ENCODE peak calls at places on chromosomes 5 and 9, in six cellular contexts. One of them, this sample, is unnamed.

GRCh38 chr9:84174486-84174885 is 166.1 kb downstream of the SLC28A3 start:
- DNase-seq in lower lobe of right lung: no peak
- DNase-seq in CD4-positive, CD25-positive, alpha-beta regulatory T cell: peak; percentile 3
- DNase-seq in psoas muscle: no peak
- DNase-seq in transverse colon: no peak
- DNase-seq in SJSA1: no peak
- DNase-seq in this sample: no peak

GRCh38 chr9:132210472-132211145 is 48.8 kb downstream of the NTNG2 start:
- DNase-seq in psoas muscle: no peak
- DNase-seq in lower lobe of right lung: no peak
- DNase-seq in SJSA1: no peak
- DNase-seq in CD4-positive, CD25-positive, alpha-beta regulatory T cell: no peak
- DNase-seq in transverse colon: no peak
- DNase-seq in this sample: no peak

GRCh38 chr5:92102313-92102712 is 719.2 kb upstream of the ARRDC3 start:
- DNase-seq in psoas muscle: no peak
- DNase-seq in CD4-positive, CD25-positive, alpha-beta regulatory T cell: no peak
- DNase-seq in lower lobe of right lung: no peak
- DNase-seq in transverse colon: no peak
- DNase-seq in SJSA1: no peak
- DNase-seq in this sample: no peak

GRCh38 chr5:174428895-174429294 is 295.5 kb upstream of the MSX2 start:
- DNase-seq in SJSA1: no peak
- DNase-seq in CD4-positive, CD25-positive, alpha-beta regulatory T cell: no peak
- DNase-seq in lower lobe of right lung: no peak
- DNase-seq in psoas muscle: no peak
- DNase-seq in transverse colon: no peak
- DNase-seq in this sample: no peak

GRCh38 chr9:74838351-74838750 is 49.4 kb downstream of the TRPM6 start:
- DNase-seq in transverse colon: no peak
- DNase-seq in CD4-positive, CD25-positive, alpha-beta regulatory T cell: no peak
- DNase-seq in psoas muscle: no peak
- DNase-seq in SJSA1: no peak
- DNase-seq in lower lobe of right lung: no peak
- DNase-seq in this sample: no peak

GRCh38 chr5:10077721-10078551 is 171.8 kb downstream of the ATPSCKMT start:
- DNase-seq in SJSA1: no peak
- DNase-seq in lower lobe of right lung: no peak
- DNase-seq in psoas muscle: no peak
- DNase-seq in transverse colon: no peak
- DNase-seq in CD4-positive, CD25-positive, alpha-beta regulatory T cell: no peak
- DNase-seq in this sample: no peak

GRCh38 chr5:154176191-154176590 is 14.3 kb upstream of the GALNT10 start:
- DNase-seq in psoas muscle: no peak
- DNase-seq in lower lobe of right lung: no peak
- DNase-seq in SJSA1: no peak
- DNase-seq in CD4-positive, CD25-positive, alpha-beta regulatory T cell: no peak
- DNase-seq in transverse colon: no peak
- DNase-seq in this sample: peak; percentile 34

GRCh38 chr5:135504376-135504775 is 31.4 kb downstream of the NEUROG1 start:
- DNase-seq in CD4-positive, CD25-positive, alpha-beta regulatory T cell: no peak
- DNase-seq in psoas muscle: no peak
- DNase-seq in transverse colon: no peak
- DNase-seq in lower lobe of right lung: no peak
- DNase-seq in SJSA1: no peak
- DNase-seq in this sample: no peak

GRCh38 chr9:104247899-104248460 is 153.9 kb downstream of the SMC2 start:
- DNase-seq in lower lobe of right lung: no peak
- DNase-seq in transverse colon: no peak
- DNase-seq in psoas muscle: no peak
- DNase-seq in CD4-positive, CD25-positive, alpha-beta regulatory T cell: no peak
- DNase-seq in SJSA1: no peak
- DNase-seq in this sample: no peak

GRCh38 chr5:67206381-67207328 is 10.1 kb upstream of the CD180 start:
- DNase-seq in SJSA1: peak; percentile 43
- DNase-seq in psoas muscle: no peak
- DNase-seq in transverse colon: peak; percentile 78
- DNase-seq in lower lobe of right lung: peak; percentile 68
- DNase-seq in CD4-positive, CD25-positive, alpha-beta regulatory T cell: peak; percentile 99
- DNase-seq in this sample: peak; percentile 41

GRCh38 chr9:112174965-112175795 is at the start of gene SUSD1:
- DNase-seq in lower lobe of right lung: peak; percentile 74
- DNase-seq in transverse colon: peak; percentile 51
- DNase-seq in psoas muscle: peak; percentile 41
- DNase-seq in CD4-positive, CD25-positive, alpha-beta regulatory T cell: peak; percentile 51
- DNase-seq in SJSA1: peak; percentile 45
- DNase-seq in this sample: no peak

GRCh38 chr5:175282611-175283225 is 161.3 kb downstream of the DRD1 start:
- DNase-seq in CD4-positive, CD25-positive, alpha-beta regulatory T cell: no peak
- DNase-seq in transverse colon: no peak
- DNase-seq in SJSA1: no peak
- DNase-seq in lower lobe of right lung: no peak
- DNase-seq in psoas muscle: no peak
- DNase-seq in this sample: no peak

GRCh38 chr9:136257381-136258298 is 12.0 kb upstream of the QSOX2 start:
- DNase-seq in transverse colon: no peak
- DNase-seq in SJSA1: no peak
- DNase-seq in psoas muscle: no peak
- DNase-seq in lower lobe of right lung: no peak
- DNase-seq in CD4-positive, CD25-positive, alpha-beta regulatory T cell: no peak
- DNase-seq in this sample: no peak

GRCh38 chr9:438961-439768 is 224.5 kb downstream of the DOCK8 start:
- DNase-seq in psoas muscle: peak; percentile 30
- DNase-seq in SJSA1: no peak
- DNase-seq in lower lobe of right lung: no peak
- DNase-seq in CD4-positive, CD25-positive, alpha-beta regulatory T cell: no peak
- DNase-seq in transverse colon: no peak
- DNase-seq in this sample: no peak

GRCh38 chr9:76323481-76323880 is 70.7 kb downstream of the RFK start:
- DNase-seq in lower lobe of right lung: no peak
- DNase-seq in SJSA1: no peak
- DNase-seq in CD4-positive, CD25-positive, alpha-beta regulatory T cell: no peak
- DNase-seq in transverse colon: no peak
- DNase-seq in psoas muscle: no peak
- DNase-seq in this sample: no peak

GRCh38 chr5:91794856-91795548 is 411.9 kb upstream of the ARRDC3 start:
- DNase-seq in lower lobe of right lung: no peak
- DNase-seq in transverse colon: no peak
- DNase-seq in psoas muscle: no peak
- DNase-seq in CD4-positive, CD25-positive, alpha-beta regulatory T cell: no peak
- DNase-seq in SJSA1: no peak
- DNase-seq in this sample: no peak

GRCh38 chr9:133895335-133895734 is 96.8 kb downstream of the VAV2 start:
- DNase-seq in CD4-positive, CD25-positive, alpha-beta regulatory T cell: no peak
- DNase-seq in transverse colon: no peak
- DNase-seq in lower lobe of right lung: no peak
- DNase-seq in psoas muscle: no peak
- DNase-seq in SJSA1: no peak
- DNase-seq in this sample: no peak

GRCh38 chr9:131714161-131714646 is 25.7 kb downstream of the RAPGEF1 start:
- DNase-seq in psoas muscle: peak; percentile 64
- DNase-seq in CD4-positive, CD25-positive, alpha-beta regulatory T cell: no peak
- DNase-seq in SJSA1: peak; percentile 90
- DNase-seq in lower lobe of right lung: peak; percentile 53
- DNase-seq in transverse colon: no peak
- DNase-seq in this sample: peak; percentile 65

GRCh38 chr5:130112246-130112645 is 208.0 kb downstream of the CHSY3 start:
- DNase-seq in transverse colon: no peak
- DNase-seq in lower lobe of right lung: no peak
- DNase-seq in SJSA1: no peak
- DNase-seq in psoas muscle: no peak
- DNase-seq in CD4-positive, CD25-positive, alpha-beta regulatory T cell: no peak
- DNase-seq in this sample: no peak

GRCh38 chr9:13728121-13728520 is 448.6 kb upstream of the MPDZ start:
- DNase-seq in psoas muscle: peak; percentile 40
- DNase-seq in lower lobe of right lung: no peak
- DNase-seq in transverse colon: no peak
- DNase-seq in CD4-positive, CD25-positive, alpha-beta regulatory T cell: no peak
- DNase-seq in SJSA1: no peak
- DNase-seq in this sample: peak; percentile 28

GRCh38 chr9:113528811-113529210 is 65.3 kb downstream of the RGS3 start:
- DNase-seq in CD4-positive, CD25-positive, alpha-beta regulatory T cell: no peak
- DNase-seq in transverse colon: no peak
- DNase-seq in psoas muscle: no peak
- DNase-seq in SJSA1: no peak
- DNase-seq in lower lobe of right lung: no peak
- DNase-seq in this sample: no peak

DNA sequence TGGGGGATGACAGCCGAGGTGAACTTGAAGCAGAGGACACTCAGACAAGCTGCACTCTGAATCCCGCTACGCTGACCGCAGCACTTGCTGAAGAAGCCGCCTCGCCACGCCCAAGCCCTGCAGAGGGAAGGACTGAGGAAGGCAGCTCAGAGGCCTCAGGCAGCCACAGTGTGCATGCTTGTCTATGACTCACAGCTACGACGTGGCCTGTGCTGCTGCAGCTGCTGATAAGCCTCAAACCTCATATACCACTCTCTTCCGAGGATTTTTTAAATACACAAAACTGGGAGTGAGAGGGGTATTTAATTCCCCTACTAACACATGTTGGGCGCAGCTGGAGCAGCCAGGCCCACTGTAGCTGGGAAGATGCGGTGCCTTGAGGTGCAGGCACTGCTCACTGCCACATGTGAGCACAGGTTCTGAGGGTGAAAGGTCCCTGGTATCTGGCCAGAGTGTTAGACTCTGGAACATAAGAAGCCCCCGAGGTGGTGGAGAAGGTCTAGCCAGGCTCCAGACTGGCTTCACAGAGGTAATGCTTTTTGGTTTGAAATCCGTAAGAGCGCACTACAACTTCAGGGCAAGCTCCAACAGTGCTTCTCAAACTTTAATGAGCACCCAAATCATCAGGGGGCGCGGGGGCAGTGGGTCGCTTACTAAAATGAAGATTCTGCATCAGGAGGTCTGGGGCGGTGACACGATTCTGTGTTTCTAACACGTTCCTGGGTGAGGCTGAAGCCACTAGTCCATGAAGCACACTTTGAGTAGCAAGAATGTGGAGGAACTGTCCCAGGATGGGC is 196.8 kb downstream of the AUH start:
- DNase-seq in lower lobe of right lung: peak; percentile 79
- DNase-seq in psoas muscle: peak; percentile 75
- DNase-seq in transverse colon: peak; percentile 87
- DNase-seq in SJSA1: peak; percentile 82
- DNase-seq in CD4-positive, CD25-positive, alpha-beta regulatory T cell: peak; percentile 43
- DNase-seq in this sample: no peak
- H3K9me3 ChIP-seq in lower lobe of right lung: no peaks in the 10 kb centered on the region
- H3K9me3 ChIP-seq in psoas muscle: peaks cover under 1% of the 10 kb centered on the region
- H3K9me3 ChIP-seq in transverse colon: no peaks in the 10 kb centered on the region
- H3K9me3 ChIP-seq in SJSA1: no peaks in the 10 kb centered on the region
- H3K9me3 ChIP-seq in CD4-positive, CD25-positive, alpha-beta regulatory T cell: no peaks in the 10 kb centered on the region
- H3K9me3 ChIP-seq in this sample: no peaks in the 10 kb centered on the region

GRCh38 chr9:128707446-128707845 is 5.1 kb downstream of the PKN3 start:
- DNase-seq in transverse colon: no peak
- DNase-seq in psoas muscle: no peak
- DNase-seq in lower lobe of right lung: no peak
- DNase-seq in CD4-positive, CD25-positive, alpha-beta regulatory T cell: no peak
- DNase-seq in SJSA1: no peak
- DNase-seq in this sample: no peak

GRCh38 chr9:128704356-128704670 is 2.0 kb downstream of the PKN3 start:
- DNase-seq in CD4-positive, CD25-positive, alpha-beta regulatory T cell: no peak
- DNase-seq in psoas muscle: no peak
- DNase-seq in lower lobe of right lung: no peak
- DNase-seq in transverse colon: no peak
- DNase-seq in SJSA1: no peak
- DNase-seq in this sample: no peak

GRCh38 chr9:128706045-128706444 is 3.7 kb downstream of the PKN3 start:
- DNase-seq in lower lobe of right lung: peak; percentile 8
- DNase-seq in transverse colon: no peak
- DNase-seq in psoas muscle: peak; percentile 2
- DNase-seq in CD4-positive, CD25-positive, alpha-beta regulatory T cell: no peak
- DNase-seq in SJSA1: no peak
- DNase-seq in this sample: no peak

GRCh38 chr9:128705051-128705965 is 3.0 kb downstream of the PKN3 start:
- DNase-seq in lower lobe of right lung: peak; percentile 35
- DNase-seq in SJSA1: no peak
- DNase-seq in psoas muscle: peak; percentile 12
- DNase-seq in transverse colon: no peak
- DNase-seq in CD4-positive, CD25-positive, alpha-beta regulatory T cell: no peak
- DNase-seq in this sample: no peak

GRCh38 chr9:128706671-128707381 is 4.5 kb downstream of the PKN3 start:
- DNase-seq in psoas muscle: peak; percentile 16
- DNase-seq in lower lobe of right lung: peak; percentile 44
- DNase-seq in transverse colon: no peak
- DNase-seq in CD4-positive, CD25-positive, alpha-beta regulatory T cell: no peak
- DNase-seq in SJSA1: no peak
- DNase-seq in this sample: no peak
- H3K9me3 ChIP-seq in psoas muscle: no peaks in the 10 kb centered on the region
- H3K9me3 ChIP-seq in lower lobe of right lung: no peaks in the 10 kb centered on the region
- H3K9me3 ChIP-seq in transverse colon: no peaks in the 10 kb centered on the region
- H3K9me3 ChIP-seq in CD4-positive, CD25-positive, alpha-beta regulatory T cell: no peaks in the 10 kb centered on the region
- H3K9me3 ChIP-seq in SJSA1: no peaks in the 10 kb centered on the region
- H3K9me3 ChIP-seq in this sample: no peaks in the 10 kb centered on the region

GRCh38 chr9:117869287-117869686 is 165.1 kb downstream of the TLR4 start:
- DNase-seq in lower lobe of right lung: no peak
- DNase-seq in CD4-positive, CD25-positive, alpha-beta regulatory T cell: no peak
- DNase-seq in psoas muscle: no peak
- DNase-seq in transverse colon: no peak
- DNase-seq in SJSA1: no peak
- DNase-seq in this sample: no peak

GRCh38 chr9:117868594-117868993 is 164.4 kb downstream of the TLR4 start:
- DNase-seq in SJSA1: no peak
- DNase-seq in psoas muscle: no peak
- DNase-seq in CD4-positive, CD25-positive, alpha-beta regulatory T cell: no peak
- DNase-seq in transverse colon: no peak
- DNase-seq in lower lobe of right lung: no peak
- DNase-seq in this sample: no peak
- H3K9me3 ChIP-seq in SJSA1: no peaks in the 10 kb centered on the region
- H3K9me3 ChIP-seq in psoas muscle: no peaks in the 10 kb centered on the region
- H3K9me3 ChIP-seq in CD4-positive, CD25-positive, alpha-beta regulatory T cell: no peaks in the 10 kb centered on the region
- H3K9me3 ChIP-seq in transverse colon: no peaks in the 10 kb centered on the region
- H3K9me3 ChIP-seq in lower lobe of right lung: no peaks in the 10 kb centered on the region
- H3K9me3 ChIP-seq in this sample: no peaks in the 10 kb centered on the region

GRCh38 chr9:40927851-40928802 is 200.4 kb downstream of the FOXD4L6 start:
- DNase-seq in SJSA1: no peak
- DNase-seq in psoas muscle: no peak
- DNase-seq in CD4-positive, CD25-positive, alpha-beta regulatory T cell: no peak
- DNase-seq in lower lobe of right lung: no peak
- DNase-seq in transverse colon: no peak
- DNase-seq in this sample: no peak
- H3K9me3 ChIP-seq in SJSA1: peaks cover 13% of the 10 kb centered on the region
- H3K9me3 ChIP-seq in psoas muscle: peaks cover 67% of the 10 kb centered on the region
- H3K9me3 ChIP-seq in CD4-positive, CD25-positive, alpha-beta regulatory T cell: peaks cover 49% of the 10 kb centered on the region
- H3K9me3 ChIP-seq in lower lobe of right lung: peaks cover 65% of the 10 kb centered on the region
- H3K9me3 ChIP-seq in transverse colon: peaks cover 37% of the 10 kb centered on the region
- H3K9me3 ChIP-seq in this sample: peaks cover 12% of the 10 kb centered on the region

GRCh38 chr5:178940569-178941360 is at the start of gene ZNF454:
- DNase-seq in CD4-positive, CD25-positive, alpha-beta regulatory T cell: no peak
- DNase-seq in SJSA1: no peak
- DNase-seq in psoas muscle: peak; percentile 86
- DNase-seq in transverse colon: peak; percentile 82
- DNase-seq in lower lobe of right lung: peak; percentile 89
- DNase-seq in this sample: peak; percentile 95

GRCh38 chr5:178941361-178941760 is 363 bp downstream of the ZNF454 start:
- DNase-seq in transverse colon: no peak
- DNase-seq in psoas muscle: peak; percentile 18
- DNase-seq in CD4-positive, CD25-positive, alpha-beta regulatory T cell: no peak
- DNase-seq in SJSA1: no peak
- DNase-seq in lower lobe of right lung: peak; percentile 44
- DNase-seq in this sample: peak; percentile 17
- H3K9me3 ChIP-seq in transverse colon: peaks cover 26% of the 10 kb centered on the region
- H3K9me3 ChIP-seq in psoas muscle: peaks cover 45% of the 10 kb centered on the region
- H3K9me3 ChIP-seq in CD4-positive, CD25-positive, alpha-beta regulatory T cell: peaks cover 42% of the 10 kb centered on the region
- H3K9me3 ChIP-seq in SJSA1: peaks cover 84% of the 10 kb centered on the region
- H3K9me3 ChIP-seq in lower lobe of right lung: peaks cover 53% of the 10 kb centered on the region
- H3K9me3 ChIP-seq in this sample: peaks cover 4% of the 10 kb centered on the region

GRCh38 chr9:138060365-138060764 is 182.8 kb downstream of the CACNA1B start:
- DNase-seq in psoas muscle: no peak
- DNase-seq in CD4-positive, CD25-positive, alpha-beta regulatory T cell: no peak
- DNase-seq in SJSA1: no peak
- DNase-seq in lower lobe of right lung: no peak
- DNase-seq in transverse colon: no peak
- DNase-seq in this sample: no peak
- H3K9me3 ChIP-seq in psoas muscle: no peaks in the 10 kb centered on the region
- H3K9me3 ChIP-seq in CD4-positive, CD25-positive, alpha-beta regulatory T cell: no peaks in the 10 kb centered on the region
- H3K9me3 ChIP-seq in SJSA1: no peaks in the 10 kb centered on the region
- H3K9me3 ChIP-seq in lower lobe of right lung: no peaks in the 10 kb centered on the region
- H3K9me3 ChIP-seq in transverse colon: no peaks in the 10 kb centered on the region
- H3K9me3 ChIP-seq in this sample: no peaks in the 10 kb centered on the region

This sample was measured in prostate gland.